ENCODE peak calls at places on chromosome 11, in four cellular contexts. One of them, this sample, is unnamed.

GRCh38 chr11:35943761-35944502 is at the start of gene LDLRAD3:
- DNase-seq in kidney epithelial cell: no peak
- DNase-seq in astrocyte of the cerebellum: peak; percentile 23
- DNase-seq in K562: peak; percentile 79
- DNase-seq in this sample: peak; percentile 34

GRCh38 chr11:44780940-44781631 is 54.3 kb downstream of the TSPAN18 start:
- DNase-seq in kidney epithelial cell: no peak
- DNase-seq in astrocyte of the cerebellum: no peak
- DNase-seq in K562: peak; percentile 95
- DNase-seq in this sample: no peak

GRCh38 chr11:64796047-64796756 is 6.8 kb downstream of the MAP4K2 start:
- DNase-seq in kidney epithelial cell: no peak
- DNase-seq in astrocyte of the cerebellum: no peak
- DNase-seq in K562: no peak
- DNase-seq in this sample: no peak

GRCh38 chr11:1570896-1571759 is 943 bp downstream of the DUSP8 start:
- DNase-seq in kidney epithelial cell: no peak
- DNase-seq in astrocyte of the cerebellum: no peak
- DNase-seq in K562: no peak
- DNase-seq in this sample: no peak

GRCh38 chr11:14288189-14288935 is 70.6 kb downstream of the RRAS2 start:
- DNase-seq in kidney epithelial cell: peak; percentile 72
- DNase-seq in astrocyte of the cerebellum: peak; percentile 68
- DNase-seq in K562: no peak
- DNase-seq in this sample: no peak

GRCh38 chr11:107561688-107562087 is 3.8 kb downstream of the ALKBH8 start:
- DNase-seq in kidney epithelial cell: no peak
- DNase-seq in astrocyte of the cerebellum: no peak
- DNase-seq in K562: peak; percentile 16
- DNase-seq in this sample: no peak

GRCh38 chr11:34654491-34655334 is 33.8 kb downstream of the EHF start:
- DNase-seq in kidney epithelial cell: no peak
- DNase-seq in astrocyte of the cerebellum: no peak
- DNase-seq in K562: peak; percentile 20
- DNase-seq in this sample: no peak

GRCh38 chr11:27933992-27934829 is 173.7 kb downstream of the KIF18A start:
- DNase-seq in kidney epithelial cell: peak; percentile 96
- DNase-seq in astrocyte of the cerebellum: peak; percentile 95
- DNase-seq in K562: no peak
- DNase-seq in this sample: peak; percentile 98

GRCh38 chr11:94895971-94896370 is 77.4 kb downstream of the CWC15 start:
- DNase-seq in kidney epithelial cell: peak; percentile 44
- DNase-seq in astrocyte of the cerebellum: peak; percentile 45
- DNase-seq in K562: no peak
- DNase-seq in this sample: no peak

GRCh38 chr11:24163146-24163545 is 333.7 kb upstream of the LUZP2 start:
- DNase-seq in kidney epithelial cell: peak; percentile 4
- DNase-seq in astrocyte of the cerebellum: no peak
- DNase-seq in K562: no peak
- DNase-seq in this sample: peak; percentile 61

GRCh38 chr11:101909087-101909486 is 5.7 kb upstream of the CEP126 start:
- DNase-seq in kidney epithelial cell: no peak
- DNase-seq in astrocyte of the cerebellum: no peak
- DNase-seq in K562: no peak
- DNase-seq in this sample: no peak

GRCh38 chr11:6604081-6604626 is 580 bp downstream of the ILK start:
- DNase-seq in kidney epithelial cell: no peak
- DNase-seq in astrocyte of the cerebellum: peak; percentile 37
- DNase-seq in K562: peak; percentile 81
- DNase-seq in this sample: no peak

GRCh38 chr11:67027483-67027930 is 4.6 kb downstream of the SYT12 start:
- DNase-seq in kidney epithelial cell: no peak
- DNase-seq in astrocyte of the cerebellum: no peak
- DNase-seq in K562: no peak
- DNase-seq in this sample: no peak

GRCh38 chr11:105298630-105299029 is 159.1 kb upstream of the CARD18 start:
- DNase-seq in kidney epithelial cell: no peak
- DNase-seq in astrocyte of the cerebellum: no peak
- DNase-seq in K562: no peak
- DNase-seq in this sample: no peak

GRCh38 chr11:112962854-112963367 is 1.7 kb downstream of the NCAM1 start:
- DNase-seq in kidney epithelial cell: no peak
- DNase-seq in astrocyte of the cerebellum: no peak
- DNase-seq in K562: no peak
- DNase-seq in this sample: no peak

GRCh38 chr11:103532133-103532788 is 423.0 kb downstream of the DYNC2H1 start:
- DNase-seq in kidney epithelial cell: peak; percentile 28
- DNase-seq in astrocyte of the cerebellum: peak; percentile 59
- DNase-seq in K562: no peak
- DNase-seq in this sample: no peak

GRCh38 chr11:77345621-77346020 is 44.1 kb upstream of the GDPD4 start:
- DNase-seq in kidney epithelial cell: no peak
- DNase-seq in astrocyte of the cerebellum: peak; percentile 62
- DNase-seq in K562: no peak
- DNase-seq in this sample: no peak

GRCh38 chr11:128862421-128862820 is 4.7 kb downstream of the KCNJ1 start:
- DNase-seq in kidney epithelial cell: no peak
- DNase-seq in astrocyte of the cerebellum: no peak
- DNase-seq in K562: no peak
- DNase-seq in this sample: no peak

GRCh38 chr11:86150826-86151187 is 81.9 kb upstream of the PICALM start:
- DNase-seq in kidney epithelial cell: no peak
- DNase-seq in astrocyte of the cerebellum: no peak
- DNase-seq in K562: no peak
- DNase-seq in this sample: no peak

GRCh38 chr11:126007263-126007662 is 55.4 kb downstream of the CDON start:
- DNase-seq in kidney epithelial cell: peak; percentile 51
- DNase-seq in astrocyte of the cerebellum: no peak
- DNase-seq in K562: no peak
- DNase-seq in this sample: no peak

GRCh38 chr11:64717268-64717578 is 5.8 kb downstream of the NRXN2 start:
- DNase-seq in kidney epithelial cell: no peak
- DNase-seq in astrocyte of the cerebellum: no peak
- DNase-seq in K562: no peak
- DNase-seq in this sample: no peak

GRCh38 chr11:76380161-76380976 is 563 bp downstream of the THAP12 start:
- DNase-seq in kidney epithelial cell: peak; percentile 1
- DNase-seq in astrocyte of the cerebellum: no peak
- DNase-seq in K562: peak; percentile 48
- DNase-seq in this sample: no peak

GRCh38 chr11:65329944-65330403 is 3.7 kb upstream of the DPF2 start:
- DNase-seq in kidney epithelial cell: peak; percentile 62
- DNase-seq in astrocyte of the cerebellum: peak; percentile 94
- DNase-seq in K562: peak; percentile 96
- DNase-seq in this sample: peak; percentile 64

GRCh38 chr11:14390669-14391068 is 31.7 kb upstream of the RRAS2 start:
- DNase-seq in kidney epithelial cell: no peak
- DNase-seq in astrocyte of the cerebellum: no peak
- DNase-seq in K562: no peak
- DNase-seq in this sample: no peak

GRCh38 chr11:45538363-45538762 is 127.1 kb downstream of the CHST1 start:
- DNase-seq in kidney epithelial cell: no peak
- DNase-seq in astrocyte of the cerebellum: no peak
- DNase-seq in K562: no peak
- DNase-seq in this sample: no peak

GRCh38 chr11:14041040-14041439 is 78.5 kb downstream of the SPON1 start:
- DNase-seq in kidney epithelial cell: no peak
- DNase-seq in astrocyte of the cerebellum: no peak
- DNase-seq in K562: peak; percentile 8
- DNase-seq in this sample: no peak

GRCh38 chr11:71286701-71287643 is 34.6 kb upstream of the SHANK2 start:
- DNase-seq in kidney epithelial cell: peak; percentile 95
- DNase-seq in astrocyte of the cerebellum: peak; percentile 98
- DNase-seq in K562: no peak
- DNase-seq in this sample: no peak

GRCh38 chr11:69707156-69707555 is 3.3 kb upstream of the FGF19 start:
- DNase-seq in kidney epithelial cell: no peak
- DNase-seq in astrocyte of the cerebellum: no peak
- DNase-seq in K562: no peak
- DNase-seq in this sample: no peak
- H3K4me3 ChIP-seq in kidney epithelial cell: no peak overlapping the region
- H3K4me3 ChIP-seq in astrocyte of the cerebellum: no peak overlapping the region
- H3K4me3 ChIP-seq in K562: no peak overlapping the region
- H3K4me3 ChIP-seq in this sample: no peak overlapping the region

DNA sequence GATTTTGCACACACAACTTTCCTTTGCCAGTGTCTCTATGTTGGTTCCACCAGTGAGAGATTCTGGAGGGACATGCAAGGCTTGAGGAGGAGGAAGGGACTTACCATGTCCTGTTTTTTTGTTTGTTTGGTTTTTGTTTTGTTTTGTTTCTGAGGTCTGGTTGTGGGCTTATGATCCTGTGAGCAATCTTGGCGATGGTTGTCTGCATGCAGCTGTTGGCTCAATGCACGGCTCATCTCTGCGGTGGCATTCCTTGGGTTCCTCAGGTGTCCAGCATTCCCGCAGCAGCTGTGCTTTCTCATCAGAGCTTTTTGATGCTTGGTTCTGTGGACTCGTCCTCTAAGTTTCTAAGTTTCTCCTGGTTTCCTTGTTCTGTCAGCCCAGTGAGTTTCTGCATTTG is 4.8 kb upstream of the NNMT start:
- DNase-seq in kidney epithelial cell: no peak
- DNase-seq in astrocyte of the cerebellum: peak; percentile 75
- DNase-seq in K562: no peak
- DNase-seq in this sample: no peak
- TF ChIP-seq CTCF in kidney epithelial cell: no peak
- TF ChIP-seq CTCF in astrocyte of the cerebellum: no peak
- TF ChIP-seq CTCF in K562: no peak
- TF ChIP-seq CTCF in this sample: no peak

GRCh38 chr11:17543574-17544180 is 539 bp downstream of the USH1C start:
- DNase-seq in kidney epithelial cell: no peak
- DNase-seq in astrocyte of the cerebellum: no peak
- DNase-seq in K562: no peak
- DNase-seq in this sample: no peak
- H3K4me3 ChIP-seq in kidney epithelial cell: no peak overlapping the region
- H3K4me3 ChIP-seq in astrocyte of the cerebellum: no peak overlapping the region
- H3K4me3 ChIP-seq in K562: peak overlapping the region; percentile 25
- H3K4me3 ChIP-seq in this sample: no peak overlapping the region

GRCh38 chr11:36948445-36949171 is 350.6 kb upstream of the RAG2 start:
- DNase-seq in kidney epithelial cell: no peak
- DNase-seq in astrocyte of the cerebellum: no peak
- DNase-seq in K562: no peak
- DNase-seq in this sample: no peak

DNA sequence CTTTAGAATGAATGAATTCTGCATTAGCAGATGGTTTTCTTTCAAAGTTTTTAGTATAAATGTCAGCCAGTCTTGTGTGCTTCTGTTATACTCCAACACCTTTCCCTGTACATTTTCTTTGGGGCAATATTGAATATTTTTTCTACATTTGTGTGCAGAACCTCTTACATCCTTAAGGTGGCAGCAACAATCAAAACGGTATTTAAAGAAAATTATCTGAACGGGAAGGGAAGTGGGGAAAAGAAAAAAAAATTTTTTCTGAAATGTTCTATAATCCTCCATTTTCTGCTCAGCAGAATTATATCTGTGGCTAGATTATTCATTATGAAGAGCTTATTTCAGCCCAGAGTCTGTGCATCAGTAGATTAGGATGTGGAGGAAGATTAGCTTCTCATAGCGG is 347.3 kb upstream of the RAG2 start:
- DNase-seq in kidney epithelial cell: no peak
- DNase-seq in astrocyte of the cerebellum: no peak
- DNase-seq in K562: no peak
- DNase-seq in this sample: no peak
- TF ChIP-seq CTCF in kidney epithelial cell: peak; percentile 45
- TF ChIP-seq CTCF in astrocyte of the cerebellum: peak; percentile 33
- TF ChIP-seq CTCF in K562: no peak
- TF ChIP-seq CTCF in this sample: peak; percentile 47

GRCh38 chr11:119635041-119635745 is 93.8 kb downstream of the NECTIN1 start:
- DNase-seq in kidney epithelial cell: no peak
- DNase-seq in astrocyte of the cerebellum: peak; percentile 9
- DNase-seq in K562: no peak
- DNase-seq in this sample: no peak

GRCh38 chr11:119638851-119639250 is 90.1 kb downstream of the NECTIN1 start:
- DNase-seq in kidney epithelial cell: no peak
- DNase-seq in astrocyte of the cerebellum: no peak
- DNase-seq in K562: no peak
- DNase-seq in this sample: no peak

GRCh38 chr11:119635776-119636175 is 93.2 kb downstream of the NECTIN1 start:
- DNase-seq in kidney epithelial cell: no peak
- DNase-seq in astrocyte of the cerebellum: no peak
- DNase-seq in K562: no peak
- DNase-seq in this sample: no peak

GRCh38 chr11:119629834-119630624 is 99.0 kb downstream of the NECTIN1 start:
- DNase-seq in kidney epithelial cell: no peak
- DNase-seq in astrocyte of the cerebellum: no peak
- DNase-seq in K562: no peak
- DNase-seq in this sample: no peak

GRCh38 chr11:119634301-119634700 is 94.7 kb downstream of the NECTIN1 start:
- DNase-seq in kidney epithelial cell: no peak
- DNase-seq in astrocyte of the cerebellum: no peak
- DNase-seq in K562: no peak
- DNase-seq in this sample: no peak
- H3K4me3 ChIP-seq in kidney epithelial cell: no peak overlapping the region
- H3K4me3 ChIP-seq in astrocyte of the cerebellum: no peak overlapping the region
- H3K4me3 ChIP-seq in K562: no peak overlapping the region
- H3K4me3 ChIP-seq in this sample: no peak overlapping the region

GRCh38 chr11:32288276-32288675 is 147.1 kb downstream of the WT1 start:
- DNase-seq in kidney epithelial cell: no peak
- DNase-seq in astrocyte of the cerebellum: no peak
- DNase-seq in K562: peak; percentile 9
- DNase-seq in this sample: no peak
- TF ChIP-seq CTCF in kidney epithelial cell: peak; percentile 15
- TF ChIP-seq CTCF in astrocyte of the cerebellum: peak; percentile 8
- TF ChIP-seq CTCF in K562: peak; percentile 22
- TF ChIP-seq CTCF in this sample: peak; percentile 30

GRCh38 chr11:2891901-2892214 is 6.3 kb upstream of the CDKN1C start:
- DNase-seq in kidney epithelial cell: no peak
- DNase-seq in astrocyte of the cerebellum: no peak
- DNase-seq in K562: no peak
- DNase-seq in this sample: no peak
- H3K4me3 ChIP-seq in kidney epithelial cell: no peak overlapping the region
- H3K4me3 ChIP-seq in astrocyte of the cerebellum: peak overlapping the region; percentile 37
- H3K4me3 ChIP-seq in K562: no peak overlapping the region
- H3K4me3 ChIP-seq in this sample: peak overlapping the region; percentile 41

GRCh38 chr11:69605737-69606526 is 35.0 kb upstream of the CCND1 start:
- DNase-seq in kidney epithelial cell: no peak
- DNase-seq in astrocyte of the cerebellum: no peak
- DNase-seq in K562: no peak
- DNase-seq in this sample: no peak

GRCh38 chr11:69611548-69612526 is 29.1 kb upstream of the CCND1 start:
- DNase-seq in kidney epithelial cell: no peak
- DNase-seq in astrocyte of the cerebellum: no peak
- DNase-seq in K562: no peak
- DNase-seq in this sample: no peak

GRCh38 chr11:69613594-69613993 is 27.4 kb upstream of the CCND1 start:
- DNase-seq in kidney epithelial cell: no peak
- DNase-seq in astrocyte of the cerebellum: no peak
- DNase-seq in K562: no peak
- DNase-seq in this sample: no peak

GRCh38 chr11:69614085-69614484 is 26.9 kb upstream of the CCND1 start:
- DNase-seq in kidney epithelial cell: no peak
- DNase-seq in astrocyte of the cerebellum: no peak
- DNase-seq in K562: no peak
- DNase-seq in this sample: no peak

GRCh38 chr11:69609351-69609750 is 31.6 kb upstream of the CCND1 start:
- DNase-seq in kidney epithelial cell: no peak
- DNase-seq in astrocyte of the cerebellum: peak; percentile 5
- DNase-seq in K562: no peak
- DNase-seq in this sample: no peak
- TF ChIP-seq CTCF in kidney epithelial cell: no peak
- TF ChIP-seq CTCF in astrocyte of the cerebellum: no peak
- TF ChIP-seq CTCF in K562: no peak
- TF ChIP-seq CTCF in this sample: no peak

This sample was measured in retinal pigment epithelial cell.